ENCODE peak calls at places on chromosome 20, in seven cellular contexts. L is T-helper 2 cell; P is GM12892; A is NCI-H1694 treated with DMSO at 0.1 percent for 48 hours; C is central memory CD4-positive, alpha-beta T cell; U is stimulated activated CD4-positive, alpha-beta T cell treated with anti-CD3 and anti-CD28 coated beads, TNF-alpha, amount 100 ng/mL, for 1 hour; E is activated CD8-positive, alpha-beta T cell treated with anti-CD3 and anti-CD28 coated beads for 36 hours. X is an unnamed sample.

GRCh38 chr20:47355489-47356219 is 845 bp downstream of the ZMYND8 start:
- DNase-seq in L (no peak), P (no peak), A (peak; percentile 15), C (no peak), U (no peak), E (peak; percentile 26), X (peak; percentile 54)

GRCh38 chr20:3349786-3350185 is 57.7 kb downstream of the DNAAF9 start:
- DNase-seq in L (no peak), P (no peak), A (no peak), C (no peak), U (no peak), E (no peak), X (no peak)

GRCh38 chr20:50598074-50598473 is 87.9 kb downstream of the PTPN1 start:
- DNase-seq in L (no peak), P (no peak), A (no peak), C (no peak), U (no peak), E (no peak), X (no peak)

GRCh38 chr20:50695144-50695872 is 4.0 kb upstream of the RIPOR3 start:
- DNase-seq in L (no peak), P (no peak), A (no peak), C (no peak), U (no peak), E (no peak), X (no peak)

GRCh38 chr20:5349448-5349847 is 32.7 kb upstream of the PROKR2 start:
- DNase-seq in L (no peak), P (no peak), A (no peak), C (no peak), U (no peak), E (no peak), X (no peak)

GRCh38 chr20:53099851-53100250 is 127.7 kb downstream of the TSHZ2 start:
- DNase-seq in L (no peak), P (no peak), A (no peak), C (no peak), U (no peak), E (no peak), X (no peak)

GRCh38 chr20:38645980-38646858 is 44.6 kb downstream of the ARHGAP40 start:
- DNase-seq in L (peak; percentile 82), P (peak; percentile 94), A (peak; percentile 40), C (peak; percentile 85), U (peak; percentile 91), E (peak; percentile 86), X (peak; percentile 88)

GRCh38 chr20:20614391-20614790 is 98.1 kb downstream of the RALGAPA2 start:
- DNase-seq in L (no peak), P (no peak), A (no peak), C (no peak), U (no peak), E (no peak), X (no peak)

GRCh38 chr20:32485126-32485769 is 99.9 kb downstream of the NOL4L start:
- DNase-seq in L (peak; percentile 71), P (no peak), A (peak; percentile 74), C (peak; percentile 85), U (peak; percentile 64), E (peak; percentile 95), X (peak; percentile 95)

GRCh38 chr20:55855052-55855451 is 150.3 kb downstream of the CBLN4 start:
- DNase-seq in L (no peak), P (no peak), A (no peak), C (no peak), U (no peak), E (no peak), X (no peak)

GRCh38 chr20:48288930-48289507 is 503.7 kb upstream of the SULF2 start:
- DNase-seq in L (no peak), P (no peak), A (no peak), C (no peak), U (no peak), E (no peak), X (no peak)

GRCh38 chr20:62955519-62956386 is 3.2 kb downstream of the SLC17A9 start:
- DNase-seq in L (no peak), P (no peak), A (no peak), C (no peak), U (no peak), E (no peak), X (no peak)

GRCh38 chr20:19176483-19176882 is 36.0 kb upstream of the SLC24A3 start:
- DNase-seq in L (no peak), P (no peak), A (no peak), C (no peak), U (no peak), E (no peak), X (no peak)

X was measured in NCI-H2171 treated with DMSO at 0.1 percent for 48 hours.